ENCODE peak calls at places on chromosomes 12 and 14, in nine cellular contexts. W is endothelial cell of umbilical vein, Y is right cardiac atrium, M is iPS DF 6.9, V is cardiac muscle cell, T is mesendoderm, P is mucosa of descending colon, H is tibial artery, G is lower lobe of right lung. R is an unnamed sample.

GRCh38 chr12:15320881-15321280 is 1.4 kb upstream of the PTPRO start:
- DNase-seq in G (no peak), P (no peak), H (no peak), Y (no peak), M (no peak), T (no peak), W (no peak), V (no peak), R (no peak)

GRCh38 chr14:41749425-41749824 is 142.7 kb downstream of the LRFN5 start:
- DNase-seq in W (no peak), V (peak; percentile 36), H (no peak), Y (no peak), P (no peak), G (no peak), M (no peak), T (no peak), R (peak; percentile 24)

GRCh38 chr12:43357141-43357540 is 194.9 kb downstream of the ADAMTS20 start:
- DNase-seq in M (no peak), P (no peak), Y (no peak), H (no peak), G (no peak), W (no peak), T (no peak), V (no peak), R (no peak)

GRCh38 chr12:65609359-65609771 is 214.9 kb upstream of the HMGA2 start:
- DNase-seq in M (no peak), T (peak; percentile 37), V (peak; percentile 59), P (no peak), W (peak; percentile 79), H (no peak), Y (no peak), G (no peak), R (no peak)

GRCh38 chr14:100593751-100594624 is 6.8 kb upstream of the BEGAIN start:
- DNase-seq in T (no peak), V (no peak), H (no peak), W (no peak), Y (peak; percentile 2), P (peak; percentile 14), G (peak; percentile 28), M (no peak), R (no peak)

GRCh38 chr14:23294734-23295561 is 7.7 kb downstream of the PPP1R3E start:
- DNase-seq in Y (peak; percentile 41), W (peak; percentile 55), T (peak; percentile 65), M (no peak), V (peak; percentile 70), G (peak; percentile 59), H (no peak), P (peak; percentile 39), R (peak; percentile 61)

GRCh38 chr14:57462551-57462950 is 31.1 kb downstream of the CCDC198 start:
- DNase-seq in M (no peak), T (no peak), H (no peak), Y (no peak), P (no peak), V (no peak), W (no peak), G (no peak), R (no peak)

GRCh38 chr12:54417712-54418440 is 1.2 kb downstream of the ITGA5 start:
- DNase-seq in H (no peak), V (no peak), P (no peak), G (no peak), M (no peak), T (no peak), Y (peak; percentile 55), W (peak; percentile 43), R (no peak)

GRCh38 chr12:56220611-56221232 is 1.0 kb downstream of the RNF41 start:
- DNase-seq in P (no peak), M (no peak), T (peak; percentile 56), H (no peak), W (peak; percentile 51), Y (no peak), V (peak; percentile 79), G (peak; percentile 52), R (peak; percentile 49)

GRCh38 chr14:71331393-71331792 is 424.1 kb downstream of the PCNX1 start:
- DNase-seq in W (no peak), V (no peak), H (no peak), T (no peak), P (no peak), G (no peak), M (no peak), Y (no peak), R (no peak)

GRCh38 chr12:106527356-106527755 is 55.4 kb upstream of the RFX4 start:
- DNase-seq in H (no peak), M (no peak), W (peak; percentile 16), P (no peak), V (peak; percentile 39), Y (no peak), G (no peak), T (peak; percentile 10), R (no peak)

GRCh38 chr12:72547593-72547992 is 275.4 kb downstream of the TRHDE start:
- DNase-seq in M (no peak), W (no peak), Y (no peak), H (no peak), G (no peak), V (no peak), P (no peak), T (peak; percentile 26), R (no peak)

GRCh38 chr12:13197526-13198141 is 1.1 kb downstream of the EMP1 start:
- DNase-seq in V (peak; percentile 64), P (no peak), M (no peak), T (no peak), H (peak; percentile 77), Y (peak; percentile 59), G (no peak), W (no peak), R (peak; percentile 71)

GRCh38 chr12:59624732-59625455 is 29.1 kb downstream of the SLC16A7 start:
- DNase-seq in W (no peak), P (no peak), T (no peak), V (peak; percentile 26), H (no peak), M (no peak), Y (no peak), G (no peak), R (no peak)

GRCh38 chr14:30195946-30196345 is 268.3 kb upstream of the PRKD1 start:
- DNase-seq in G (no peak), P (no peak), T (no peak), H (no peak), M (no peak), W (no peak), V (peak; percentile 78), Y (no peak), R (peak; percentile 62)

GRCh38 chr14:96053600-96054381 is 14.6 kb downstream of the C14orf132 start:
- DNase-seq in M (no peak), H (peak; percentile 89), G (no peak), W (no peak), Y (peak; percentile 52), P (no peak), V (peak; percentile 94), T (peak; percentile 18), R (no peak)

GRCh38 chr14:58722433-58722832 is 84.7 kb downstream of the DACT1 start:
- DNase-seq in W (no peak), M (no peak), G (no peak), H (no peak), T (no peak), P (no peak), V (no peak), Y (no peak), R (no peak)

GRCh38 chr12:104573-105081 is 38.1 kb downstream of the IQSEC3 start:
- DNase-seq in H (no peak), M (no peak), W (no peak), G (no peak), V (peak; percentile 21), P (peak; percentile 40), Y (no peak), T (no peak), R (no peak)

DNA sequence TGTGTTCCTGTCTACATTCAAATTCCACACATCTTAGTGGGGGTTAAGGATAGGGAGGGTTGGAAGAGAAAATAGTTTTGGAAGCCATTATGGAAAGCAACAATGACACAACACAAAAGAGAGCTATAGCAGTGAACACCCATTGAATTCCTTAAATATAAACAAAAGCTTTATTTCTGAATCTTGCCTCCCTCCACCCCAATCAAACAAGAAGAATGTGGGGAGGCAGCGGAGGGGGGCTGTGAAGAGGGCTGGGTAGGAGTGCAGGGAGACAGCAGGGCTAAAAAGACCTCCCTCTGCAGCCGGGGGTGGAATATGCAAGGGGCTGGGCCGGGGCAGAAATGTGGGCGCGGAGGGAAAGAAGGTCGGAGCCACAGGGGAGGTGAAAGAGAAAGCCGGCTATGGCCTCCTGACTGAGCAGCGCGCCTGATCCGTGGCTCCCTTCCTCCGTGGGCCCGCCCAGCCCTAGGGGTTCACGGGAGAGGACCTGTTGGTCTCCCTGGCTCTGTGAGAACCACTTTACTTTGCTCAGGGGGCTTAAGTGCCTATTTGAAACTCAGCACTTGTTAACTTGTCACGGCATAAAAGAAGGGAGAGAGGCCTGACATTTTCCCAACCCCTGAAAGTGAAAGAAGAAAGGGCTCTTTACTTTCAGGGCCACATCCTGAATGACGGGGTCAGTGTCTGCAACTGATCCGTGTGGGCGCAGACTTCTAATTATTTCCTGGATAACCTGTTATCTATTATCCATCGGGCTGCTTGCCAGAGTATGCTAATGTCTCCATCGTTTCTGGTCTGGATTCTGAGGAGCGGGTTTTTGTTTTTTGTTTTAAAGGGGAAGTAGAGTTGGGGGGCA is 127.3 kb upstream of the MAX start:
- DNase-seq in P (peak; percentile 57), G (peak; percentile 56), T (peak; percentile 57), V (peak; percentile 59), H (no peak), W (peak; percentile 67), Y (peak; percentile 35), M (no peak), R (peak; percentile 92)
- H3K4me3 ChIP-seq in P (no peak overlapping the region), G (peak overlapping the region; percentile 52), T (no peak overlapping the region), V (no peak overlapping the region), H (peak overlapping the region; percentile 44), W (peak overlapping the region; percentile 23), Y (peak overlapping the region; percentile 64), M (no peak overlapping the region), R (peak overlapping the region; percentile 5)

DNA sequence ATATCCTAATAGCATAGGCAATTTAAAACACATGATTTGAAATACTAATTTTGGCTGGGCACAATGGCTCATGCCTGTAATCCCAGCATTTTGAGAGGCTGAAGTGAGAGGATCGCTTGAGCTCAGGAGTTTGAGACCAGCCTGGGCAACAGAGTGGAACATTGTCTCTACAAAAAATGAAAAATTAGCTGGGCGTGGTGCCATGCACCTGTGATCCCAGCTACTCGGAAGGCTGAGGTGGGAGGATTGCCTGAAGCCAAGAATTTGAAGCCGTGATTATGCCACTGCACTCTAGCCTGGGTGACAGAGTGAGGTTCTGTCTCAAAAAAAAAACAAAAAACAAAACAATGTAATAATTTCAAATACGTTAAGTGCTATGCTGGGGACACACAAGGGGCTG is 83.3 kb downstream of the SSPN start:
- DNase-seq in Y (no peak), P (no peak), T (no peak), M (no peak), V (no peak), G (no peak), H (no peak), W (no peak), R (no peak)
- H3K4me1 ChIP-seq in Y (peaks cover 8% of the 10 kb centered on the region), P (peaks cover 20% of the 10 kb centered on the region), T (peaks cover 6% of the 10 kb centered on the region), M (no peaks in the 10 kb centered on the region), V (no peaks in the 10 kb centered on the region), G (peaks cover 24% of the 10 kb centered on the region), H (no peaks in the 10 kb centered on the region), W (peaks cover 27% of the 10 kb centered on the region), R (no peaks in the 10 kb centered on the region)

GRCh38 chr14:69626132-69626500 is 14.7 kb downstream of the SUSD6 start:
- DNase-seq in G (no peak), H (no peak), W (peak; percentile 47), V (no peak), Y (no peak), P (no peak), T (no peak), M (no peak), R (no peak)
- H3K4me3 ChIP-seq in G (no peak overlapping the region), H (no peak overlapping the region), W (no peak overlapping the region), V (no peak overlapping the region), Y (no peak overlapping the region), P (no peak overlapping the region), T (no peak overlapping the region), M (no peak overlapping the region), R (no peak overlapping the region)

GRCh38 chr12:124856132-124856841 is 7.4 kb downstream of the SCARB1 start:
- DNase-seq in Y (no peak), H (no peak), V (no peak), P (no peak), G (no peak), W (peak; percentile 25), T (no peak), M (no peak), R (no peak)
- H3K4me1 ChIP-seq in Y (peaks cover 11% of the 10 kb centered on the region), H (no peaks in the 10 kb centered on the region), V (peaks cover 26% of the 10 kb centered on the region), P (peaks cover 6% of the 10 kb centered on the region), G (peaks cover 45% of the 10 kb centered on the region), W (peaks cover 6% of the 10 kb centered on the region), T (no peaks in the 10 kb centered on the region), M (no peaks in the 10 kb centered on the region), R (peaks cover 7% of the 10 kb centered on the region)

R was measured in HAP-1.